ENCODE peak calls at places on chromosomes 3 and 15, in four cellular contexts. R is thyroid gland, Z is endothelial cell of umbilical vein, F is tibial nerve. M is an unnamed sample.

GRCh38 chr3:193872265-193872753 is 263.6 kb upstream of the HES1 start:
- DNase-seq in Z (peak; percentile 72), R (peak; percentile 31), F (peak; percentile 28), M (peak; percentile 92)

GRCh38 chr3:50195501-50196252 is 4.3 kb downstream of the GNAT1 start:
- DNase-seq in Z (no peak), R (no peak), F (no peak), M (no peak)

GRCh38 chr15:79132361-79132760 is 41.8 kb upstream of the RASGRF1 start:
- DNase-seq in R (no peak), F (no peak), Z (no peak), M (no peak)

GRCh38 chr3:179189764-179190163 is 41.6 kb downstream of the PIK3CA start:
- DNase-seq in F (no peak), R (no peak), Z (peak; percentile 45), M (no peak)

GRCh38 chr15:42608110-42608531 is 32.7 kb downstream of the STARD9 start:
- DNase-seq in R (peak; percentile 3), F (no peak), Z (peak; percentile 65), M (no peak)

GRCh38 chr3:126939347-126939735 is 43.6 kb upstream of the PLXNA1 start:
- DNase-seq in Z (peak; percentile 39), F (no peak), R (no peak), M (no peak)

GRCh38 chr15:50909044-50909342 is 510 bp downstream of the AP4E1 start:
- DNase-seq in Z (no peak), R (no peak), F (no peak), M (no peak)

GRCh38 chr3:141797819-141798405 is 34.7 kb downstream of the GRK7 start:
- DNase-seq in F (no peak), R (peak; percentile 50), Z (no peak), M (peak; percentile 16)

GRCh38 chr3:143975549-143976152 is 4.0 kb downstream of the DIPK2A start:
- DNase-seq in R (no peak), F (peak; percentile 37), Z (peak; percentile 83), M (peak; percentile 13)

GRCh38 chr3:194138098-194138474 is 2.1 kb downstream of the HES1 start:
- DNase-seq in F (no peak), R (no peak), Z (peak; percentile 54), M (no peak)

GRCh38 chr3:96213393-96213792 is 601.0 kb upstream of the EPHA6 start:
- DNase-seq in R (no peak), F (no peak), Z (no peak), M (no peak)

GRCh38 chr3:113287818-113288648 is 76.7 kb downstream of the BOC start:
- DNase-seq in R (peak; percentile 64), Z (peak; percentile 75), F (peak; percentile 96), M (peak; percentile 71)

GRCh38 chr3:146605106-146605505 is at the start of gene PLSCR5:
- DNase-seq in Z (no peak), F (no peak), R (no peak), M (no peak)

GRCh38 chr3:50472958-50473357 is 30.5 kb downstream of the CACNA2D2 start:
- DNase-seq in Z (no peak), F (no peak), R (no peak), M (no peak)

GRCh38 chr15:64127521-64128275 is 23.8 kb upstream of the SNX22 start:
- DNase-seq in Z (no peak), F (no peak), R (peak; percentile 75), M (no peak)

GRCh38 chr15:31427411-31427810 is 100.8 kb downstream of the KLF13 start:
- DNase-seq in Z (no peak), R (no peak), F (no peak), M (no peak)

GRCh38 chr15:69792823-69793222 is 304.9 kb downstream of the TLE3 start:
- DNase-seq in F (no peak), R (no peak), Z (no peak), M (no peak)

GRCh38 chr3:22157848-22158247 is 406.8 kb upstream of the ZNF385D start:
- DNase-seq in Z (no peak), R (no peak), F (no peak), M (no peak)

GRCh38 chr3:64687781-64688515 is at the start of gene ADAMTS9:
- DNase-seq in Z (peak; percentile 87), F (peak; percentile 57), R (peak; percentile 79), M (peak; percentile 60)

GRCh38 chr3:27293954-27294353 is 75.2 kb downstream of the NEK10 start:
- DNase-seq in F (no peak), Z (no peak), R (no peak), M (no peak)

DNA sequence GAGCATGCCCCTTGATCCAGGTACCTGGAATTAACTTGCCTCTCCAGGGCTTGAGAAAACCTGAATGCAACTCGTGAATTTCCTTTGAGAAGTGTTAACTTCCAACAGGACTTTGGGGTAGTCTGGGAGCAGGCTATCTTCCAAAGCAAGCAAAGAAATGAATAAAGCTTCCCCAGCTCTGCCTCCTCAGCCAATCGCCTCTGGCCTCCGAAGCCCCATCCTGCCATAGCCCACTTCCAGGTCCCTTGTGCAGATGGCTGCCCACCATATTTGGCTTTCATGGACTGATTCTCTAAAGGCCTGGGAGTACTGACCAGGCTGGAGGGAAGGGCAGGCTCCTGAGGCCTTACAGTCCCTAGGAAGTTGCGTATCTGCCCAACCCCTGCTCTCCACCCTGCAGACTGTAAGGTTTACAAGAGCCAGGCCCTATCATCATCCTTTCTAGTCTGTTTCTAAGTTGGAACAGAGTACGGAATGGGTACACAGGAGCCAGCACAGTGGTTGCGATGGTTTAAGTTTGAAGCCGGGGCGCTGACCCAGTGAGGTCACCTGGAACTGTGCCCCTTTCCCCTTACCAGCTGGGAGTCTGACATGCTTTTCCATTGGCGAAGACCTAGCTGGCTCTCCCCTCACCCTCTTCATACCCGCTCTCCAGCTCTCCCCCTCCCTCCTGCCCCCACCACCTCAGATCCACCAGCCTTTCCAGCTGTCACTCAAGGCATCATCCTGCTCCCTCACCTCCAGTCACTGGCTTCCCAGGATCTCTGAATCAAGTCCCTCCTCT is 1.1 kb upstream of the PML start:
- DNase-seq in F (no peak), R (no peak), Z (no peak), M (no peak)
- H3K4me1 ChIP-seq in F (peaks cover 86% of the 10 kb centered on the region), R (peaks cover 78% of the 10 kb centered on the region), Z (peaks cover 51% of the 10 kb centered on the region), M (peaks cover 68% of the 10 kb centered on the region)

GRCh38 chr3:5349343-5349742 is 161.8 kb downstream of the EDEM1 start:
- DNase-seq in R (no peak), Z (no peak), F (no peak), M (no peak)
- TF ChIP-seq POLR2A in R (no peak), Z (no peak), F (no peak), M (no peak)

GRCh38 chr3:60076307-60076706 is 1026.5 kb upstream of the CFAP20DC start:
- DNase-seq in R (no peak), Z (no peak), F (no peak), M (no peak)

GRCh38 chr3:60073942-60074341 is 1024.1 kb upstream of the CFAP20DC start:
- DNase-seq in Z (no peak), R (no peak), F (no peak), M (no peak)

GRCh38 chr3:60081381-60082095 is 1031.7 kb upstream of the CFAP20DC start:
- DNase-seq in F (no peak), Z (no peak), R (no peak), M (no peak)

GRCh38 chr3:60080648-60081047 is 1030.8 kb upstream of the CFAP20DC start:
- DNase-seq in F (no peak), Z (no peak), R (no peak), M (no peak)

GRCh38 chr3:60079076-60079475 is 1029.3 kb upstream of the CFAP20DC start:
- DNase-seq in F (no peak), R (no peak), Z (no peak), M (no peak)
- H3K4me3 ChIP-seq in F (no peak overlapping the region), R (no peak overlapping the region), Z (no peak overlapping the region), M (no peak overlapping the region)

DNA sequence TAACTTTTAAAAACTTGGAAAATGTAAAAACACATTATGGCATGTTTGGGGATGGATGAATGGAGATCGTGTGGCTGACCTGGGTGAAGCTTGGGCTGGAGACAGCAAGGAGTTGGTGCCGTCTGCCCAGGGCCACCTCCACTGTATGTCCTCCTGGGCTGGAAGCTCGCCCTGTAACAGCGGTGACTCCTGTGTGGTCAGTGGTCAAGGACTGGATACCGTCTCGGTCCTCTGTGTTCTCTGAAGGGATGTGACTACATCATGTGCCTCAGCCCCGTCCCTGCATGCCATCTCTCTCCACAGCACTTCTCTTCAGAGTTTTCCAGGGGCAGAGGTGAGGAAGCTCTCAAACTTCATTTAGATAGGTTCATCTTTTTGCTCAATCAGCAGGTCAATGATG is 9.5 kb downstream of the LIMD1 start:
- DNase-seq in Z (no peak), R (no peak), F (no peak), M (no peak)
- H3K4me1 ChIP-seq in Z (peaks cover 8% of the 10 kb centered on the region), R (peaks cover 60% of the 10 kb centered on the region), F (peaks cover 87% of the 10 kb centered on the region), M (peaks cover 46% of the 10 kb centered on the region)

GRCh38 chr3:196638922-196639516 is 475 bp upstream of the NRROS start:
- DNase-seq in Z (peak; percentile 28), R (no peak), F (no peak), M (no peak)

GRCh38 chr3:196636369-196637349 is 2.8 kb upstream of the NRROS start:
- DNase-seq in Z (no peak), R (no peak), F (no peak), M (no peak)

GRCh38 chr3:196640501-196640968 is 1.0 kb downstream of the NRROS start:
- DNase-seq in F (no peak), R (no peak), Z (no peak), M (no peak)

GRCh38 chr3:196641278-196642058 is 2.0 kb downstream of the NRROS start:
- DNase-seq in F (no peak), Z (no peak), R (no peak), M (no peak)

DNA sequence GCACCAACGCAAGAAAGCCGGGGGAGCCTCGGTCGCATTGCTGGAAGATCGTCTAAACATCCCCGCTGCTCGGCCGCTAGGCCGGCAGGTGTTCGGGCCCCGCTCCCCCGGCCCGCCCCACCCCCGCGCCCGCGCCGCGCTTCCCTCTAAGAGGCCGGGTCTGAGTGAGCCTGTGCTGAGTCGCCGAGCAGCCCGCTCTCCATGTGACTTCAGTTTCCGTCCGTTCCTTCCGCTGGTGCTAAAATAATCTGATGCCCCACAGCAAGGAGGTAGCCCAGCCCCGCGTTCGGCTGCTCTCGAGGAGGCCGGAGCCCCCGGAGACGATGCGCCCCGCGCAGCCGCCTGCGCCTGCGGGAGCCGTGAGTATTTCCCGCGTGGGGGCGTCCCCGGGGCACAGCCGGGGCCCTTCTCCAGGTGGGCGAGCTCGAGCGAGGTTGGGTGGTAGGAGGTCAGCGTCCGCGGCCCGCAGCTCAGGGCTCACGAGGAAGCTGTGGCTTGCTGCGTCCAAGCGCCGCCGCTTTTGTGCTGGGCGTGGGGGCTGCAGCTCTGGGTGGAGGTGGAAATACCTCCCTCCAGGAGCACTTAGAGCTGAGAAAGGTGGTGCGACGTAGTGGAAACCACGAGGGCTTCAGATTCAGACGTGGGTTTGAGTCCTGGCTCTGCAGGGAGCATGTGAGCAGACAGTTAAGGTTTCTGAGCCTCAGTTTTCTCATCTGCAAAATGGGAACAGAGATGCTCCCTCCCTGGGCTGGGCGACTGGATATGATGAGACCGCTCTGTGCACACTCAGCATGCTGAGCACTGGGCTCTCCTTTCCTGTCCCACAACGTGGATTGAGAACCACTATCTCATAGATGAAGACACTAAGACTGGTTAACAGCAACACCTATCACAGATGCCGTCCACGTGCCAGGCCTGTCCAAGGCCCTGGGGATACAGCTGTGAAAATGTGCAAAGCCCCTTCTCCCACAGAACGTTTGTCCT is at the start of gene NRROS:
- DNase-seq in F (peak; percentile 62), R (peak; percentile 43), Z (peak; percentile 55), M (peak; percentile 69)
- TF ChIP-seq POLR2A in F (peak; percentile 5), R (no peak), Z (no peak), M (peak; percentile 14)

DNA sequence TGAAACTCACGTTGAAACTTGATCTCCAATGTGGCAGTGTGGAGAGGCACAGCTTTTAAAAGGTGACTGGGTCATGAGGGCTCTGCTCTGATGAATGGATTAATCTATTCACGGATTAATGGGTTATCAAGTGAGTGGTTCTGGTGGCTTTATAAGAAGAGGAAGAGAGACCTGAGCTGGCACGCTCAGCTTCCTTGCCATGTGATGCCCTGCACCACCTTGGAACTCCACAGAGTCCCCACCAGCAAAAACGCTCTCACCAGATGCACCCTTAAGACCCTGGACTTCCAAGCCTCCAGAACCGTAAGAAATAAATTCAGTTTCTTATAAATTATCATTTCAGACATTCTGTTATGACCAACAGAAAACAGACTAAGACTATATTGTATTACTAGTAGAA is 2.6 kb downstream of the PPP1R2 start:
- DNase-seq in F (no peak), Z (no peak), R (no peak), M (no peak)
- H3K4me3 ChIP-seq in F (no peak overlapping the region), Z (no peak overlapping the region), R (no peak overlapping the region), M (no peak overlapping the region)

M was measured in body of pancreas.